ENCODE peak calls at places on chromosomes 16 and 17, in five cellular contexts. X, R, S, B and Y are unnamed samples.

GRCh38 chr17:67054608-67055007 is 10.3 kb downstream of the CACNG1 start:
- DNase-seq in X (no peak), S (no peak), R (no peak), B (no peak), Y (no peak)

GRCh38 chr17:19392303-19392702 is 5.3 kb upstream of the MFAP4 start:
- DNase-seq in R (no peak), B (no peak), S (no peak), X (no peak), Y (no peak)

GRCh38 chr17:82494236-82495055 is 25.1 kb upstream of the FOXK2 start:
- DNase-seq in X (peak), R (peak), S (peak), B (peak), Y (peak)

GRCh38 chr17:83173997-83174858 is 94.8 kb downstream of the METRNL start:
- DNase-seq in S (no peak), R (no peak), B (peak), X (no peak), Y (no peak)

GRCh38 chr16:86753399-86753798 is 175.1 kb downstream of the FOXL1 start:
- DNase-seq in R (no peak), B (no peak), X (no peak), S (no peak), Y (no peak)

GRCh38 chr17:31537558-31537957 is 146.1 kb downstream of the RAB11FIP4 start:
- DNase-seq in B (peak), R (no peak), S (no peak), X (no peak), Y (no peak)

GRCh38 chr17:45172541-45173286 is 11.0 kb downstream of the HEXIM2 start:
- DNase-seq in B (peak), S (peak), R (peak), X (peak), Y (peak)

GRCh38 chr17:80605326-80606066 is 60.9 kb downstream of the RPTOR start:
- DNase-seq in R (peak), X (peak), S (peak), B (peak), Y (peak)

GRCh38 chr16:12423151-12423550 is 380.5 kb downstream of the CPPED1 start:
- DNase-seq in R (no peak), S (no peak), X (no peak), B (no peak), Y (no peak)

GRCh38 chr16:85286066-85286712 is 173.9 kb upstream of the CIBAR2 start:
- DNase-seq in S (peak), X (peak), B (peak), R (peak), Y (no peak)

GRCh38 chr16:54135361-54136275 is 151.0 kb downstream of the IRX3 start:
- DNase-seq in X (peak), R (peak), B (peak), S (peak), Y (no peak)